ENCODE peak calls at places on chromosomes 1 and 21, in six cellular contexts. One of them, this sample, is unnamed.
A peak's percentile ranks its signal among the peaks of the same experiment; 100 is the strongest.

GRCh38 chr1:212186427-212187207 is 98.6 kb upstream of the PPP2R5A start:
- DNase-seq in tibial nerve: no peak
- DNase-seq in HTR-8/SVneo: no peak
- DNase-seq in C1 segment of cervical spinal cord: no peak
- DNase-seq in suprapubic skin: no peak
- DNase-seq in fibroblast of pulmonary artery: peak; percentile 24
- DNase-seq in this sample: no peak

GRCh38 chr1:202806845-202807366 is 1.3 kb downstream of the KDM5B start:
- DNase-seq in suprapubic skin: no peak
- DNase-seq in tibial nerve: no peak
- DNase-seq in C1 segment of cervical spinal cord: peak; percentile 12
- DNase-seq in HTR-8/SVneo: no peak
- DNase-seq in fibroblast of pulmonary artery: no peak
- DNase-seq in this sample: no peak

GRCh38 chr1:157509546-157510232 is 42.6 kb downstream of the FCRL5 start:
- DNase-seq in suprapubic skin: no peak
- DNase-seq in tibial nerve: no peak
- DNase-seq in HTR-8/SVneo: no peak
- DNase-seq in C1 segment of cervical spinal cord: no peak
- DNase-seq in fibroblast of pulmonary artery: no peak
- DNase-seq in this sample: no peak

GRCh38 chr1:23889074-23889473 is 21.0 kb upstream of the FUCA1 start:
- DNase-seq in fibroblast of pulmonary artery: no peak
- DNase-seq in HTR-8/SVneo: no peak
- DNase-seq in C1 segment of cervical spinal cord: no peak
- DNase-seq in tibial nerve: no peak
- DNase-seq in suprapubic skin: no peak
- DNase-seq in this sample: no peak

GRCh38 chr1:229848762-229849677 is 218.0 kb upstream of the GALNT2 start:
- DNase-seq in C1 segment of cervical spinal cord: no peak
- DNase-seq in fibroblast of pulmonary artery: peak; percentile 33
- DNase-seq in HTR-8/SVneo: peak; percentile 31
- DNase-seq in suprapubic skin: no peak
- DNase-seq in tibial nerve: no peak
- DNase-seq in this sample: no peak

GRCh38 chr1:81840805-81841204 is 40.1 kb downstream of the ADGRL2 start:
- DNase-seq in tibial nerve: no peak
- DNase-seq in HTR-8/SVneo: no peak
- DNase-seq in suprapubic skin: no peak
- DNase-seq in C1 segment of cervical spinal cord: no peak
- DNase-seq in fibroblast of pulmonary artery: no peak
- DNase-seq in this sample: no peak

GRCh38 chr1:243587823-243588560 is 262.1 kb downstream of the AKT3 start:
- DNase-seq in suprapubic skin: no peak
- DNase-seq in HTR-8/SVneo: no peak
- DNase-seq in tibial nerve: no peak
- DNase-seq in fibroblast of pulmonary artery: no peak
- DNase-seq in C1 segment of cervical spinal cord: no peak
- DNase-seq in this sample: no peak

GRCh38 chr21:38310619-38311018 is 53.8 kb downstream of the KCNJ15 start:
- DNase-seq in HTR-8/SVneo: no peak
- DNase-seq in suprapubic skin: no peak
- DNase-seq in tibial nerve: no peak
- DNase-seq in fibroblast of pulmonary artery: peak; percentile 85
- DNase-seq in C1 segment of cervical spinal cord: no peak
- DNase-seq in this sample: no peak

GRCh38 chr1:23904748-23905357 is 8.3 kb downstream of the CNR2 start:
- DNase-seq in suprapubic skin: no peak
- DNase-seq in tibial nerve: no peak
- DNase-seq in HTR-8/SVneo: no peak
- DNase-seq in C1 segment of cervical spinal cord: no peak
- DNase-seq in fibroblast of pulmonary artery: no peak
- DNase-seq in this sample: no peak

GRCh38 chr1:244318078-244318477 is 133.6 kb downstream of the ADSS2 start:
- DNase-seq in C1 segment of cervical spinal cord: no peak
- DNase-seq in suprapubic skin: no peak
- DNase-seq in tibial nerve: no peak
- DNase-seq in HTR-8/SVneo: no peak
- DNase-seq in fibroblast of pulmonary artery: no peak
- DNase-seq in this sample: no peak

GRCh38 chr1:5858246-5858645 is 134.0 kb downstream of the NPHP4 start:
- DNase-seq in C1 segment of cervical spinal cord: no peak
- DNase-seq in fibroblast of pulmonary artery: no peak
- DNase-seq in suprapubic skin: no peak
- DNase-seq in HTR-8/SVneo: no peak
- DNase-seq in tibial nerve: no peak
- DNase-seq in this sample: no peak

GRCh38 chr21:38993561-38993960 is 187.8 kb downstream of the ETS2 start:
- DNase-seq in fibroblast of pulmonary artery: peak; percentile 98
- DNase-seq in suprapubic skin: no peak
- DNase-seq in HTR-8/SVneo: peak; percentile 79
- DNase-seq in C1 segment of cervical spinal cord: no peak
- DNase-seq in tibial nerve: no peak
- DNase-seq in this sample: peak; percentile 86

GRCh38 chr21:26840912-26841311 is 4.3 kb downstream of the ADAMTS1 start:
- DNase-seq in suprapubic skin: no peak
- DNase-seq in fibroblast of pulmonary artery: peak; percentile 87
- DNase-seq in HTR-8/SVneo: no peak
- DNase-seq in tibial nerve: peak; percentile 30
- DNase-seq in C1 segment of cervical spinal cord: no peak
- DNase-seq in this sample: no peak

GRCh38 chr1:91402023-91402422 is 2.6 kb downstream of the HFM1 start:
- DNase-seq in tibial nerve: no peak
- DNase-seq in HTR-8/SVneo: peak; percentile 12
- DNase-seq in suprapubic skin: no peak
- DNase-seq in fibroblast of pulmonary artery: peak; percentile 44
- DNase-seq in C1 segment of cervical spinal cord: no peak
- DNase-seq in this sample: no peak

GRCh38 chr21:46125846-46126301 is 28.0 kb downstream of the COL6A2 start:
- DNase-seq in HTR-8/SVneo: no peak
- DNase-seq in suprapubic skin: peak; percentile 59
- DNase-seq in fibroblast of pulmonary artery: no peak
- DNase-seq in C1 segment of cervical spinal cord: no peak
- DNase-seq in tibial nerve: peak; percentile 12
- DNase-seq in this sample: no peak

GRCh38 chr1:26218906-26219494 is 15.0 kb upstream of the CEP85 start:
- DNase-seq in fibroblast of pulmonary artery: no peak
- DNase-seq in HTR-8/SVneo: no peak
- DNase-seq in suprapubic skin: no peak
- DNase-seq in C1 segment of cervical spinal cord: no peak
- DNase-seq in tibial nerve: no peak
- DNase-seq in this sample: no peak

GRCh38 chr1:36608272-36608671 is 125.6 kb upstream of the CSF3R start:
- DNase-seq in suprapubic skin: no peak
- DNase-seq in tibial nerve: no peak
- DNase-seq in C1 segment of cervical spinal cord: no peak
- DNase-seq in fibroblast of pulmonary artery: no peak
- DNase-seq in HTR-8/SVneo: no peak
- DNase-seq in this sample: no peak

GRCh38 chr1:84122780-84123382 is 21.2 kb upstream of the PRKACB start:
- DNase-seq in suprapubic skin: no peak
- DNase-seq in HTR-8/SVneo: peak; percentile 9
- DNase-seq in fibroblast of pulmonary artery: peak; percentile 76
- DNase-seq in tibial nerve: peak; percentile 24
- DNase-seq in C1 segment of cervical spinal cord: no peak
- DNase-seq in this sample: no peak

GRCh38 chr1:39737546-39738169 is 1.0 kb upstream of the PPIE start:
- DNase-seq in C1 segment of cervical spinal cord: no peak
- DNase-seq in fibroblast of pulmonary artery: peak; percentile 32
- DNase-seq in HTR-8/SVneo: no peak
- DNase-seq in suprapubic skin: no peak
- DNase-seq in tibial nerve: no peak
- DNase-seq in this sample: no peak

GRCh38 chr1:98674075-98674781 is 12.7 kb downstream of the SNX7 start:
- DNase-seq in tibial nerve: no peak
- DNase-seq in fibroblast of pulmonary artery: peak; percentile 31
- DNase-seq in HTR-8/SVneo: no peak
- DNase-seq in suprapubic skin: no peak
- DNase-seq in C1 segment of cervical spinal cord: no peak
- DNase-seq in this sample: no peak

GRCh38 chr1:164772635-164773034 is 213.7 kb downstream of the PBX1 start:
- DNase-seq in C1 segment of cervical spinal cord: no peak
- DNase-seq in suprapubic skin: no peak
- DNase-seq in HTR-8/SVneo: peak; percentile 59
- DNase-seq in fibroblast of pulmonary artery: peak; percentile 84
- DNase-seq in tibial nerve: no peak
- DNase-seq in this sample: peak; percentile 83

GRCh38 chr1:147641695-147642592 is 28.4 kb downstream of the ACP6 start:
- DNase-seq in suprapubic skin: no peak
- DNase-seq in tibial nerve: no peak
- DNase-seq in C1 segment of cervical spinal cord: no peak
- DNase-seq in fibroblast of pulmonary artery: peak; percentile 66
- DNase-seq in HTR-8/SVneo: peak; percentile 25
- DNase-seq in this sample: peak; percentile 9

GRCh38 chr1:201015551-201016091 is 7.9 kb downstream of the KIF21B start:
- DNase-seq in suprapubic skin: no peak
- DNase-seq in HTR-8/SVneo: no peak
- DNase-seq in tibial nerve: no peak
- DNase-seq in fibroblast of pulmonary artery: no peak
- DNase-seq in C1 segment of cervical spinal cord: no peak
- DNase-seq in this sample: no peak

GRCh38 chr1:89310505-89310904 is 37.8 kb upstream of the GBP5 start:
- DNase-seq in fibroblast of pulmonary artery: peak; percentile 49
- DNase-seq in HTR-8/SVneo: no peak
- DNase-seq in tibial nerve: no peak
- DNase-seq in C1 segment of cervical spinal cord: no peak
- DNase-seq in suprapubic skin: no peak
- DNase-seq in this sample: no peak

GRCh38 chr1:39563669-39564068 is 12.9 kb downstream of the PABPC4 start:
- DNase-seq in tibial nerve: no peak
- DNase-seq in fibroblast of pulmonary artery: no peak
- DNase-seq in suprapubic skin: no peak
- DNase-seq in HTR-8/SVneo: no peak
- DNase-seq in C1 segment of cervical spinal cord: no peak
- DNase-seq in this sample: no peak

GRCh38 chr1:37752583-37753471 is 12.1 kb downstream of the EPHA10 start:
- DNase-seq in C1 segment of cervical spinal cord: no peak
- DNase-seq in HTR-8/SVneo: peak; percentile 34
- DNase-seq in fibroblast of pulmonary artery: peak; percentile 6
- DNase-seq in suprapubic skin: no peak
- DNase-seq in tibial nerve: no peak
- DNase-seq in this sample: no peak

This sample was measured in HS-5.